ENCODE peak calls at places on chromosomes 16 and 17, in nine cellular contexts. Q, A, W, G, L, X, I, P and N are unnamed samples.

GRCh38 chr16:57640612-57641011 is 12.2 kb downstream of the ADGRG1 start:
- DNase-seq in G (no peak), X (no peak), W (no peak), Q (no peak), L (no peak), P (no peak), A (peak; percentile 45), I (no peak), N (no peak)

GRCh38 chr17:36755586-36755985 is 154.2 kb downstream of the MRM1 start:
- DNase-seq in P (peak; percentile 34), A (no peak), W (peak; percentile 13), G (no peak), I (peak; percentile 56), L (no peak), Q (no peak), X (peak; percentile 74), N (no peak)

GRCh38 chr17:5825717-5826330 is 241.5 kb upstream of the NLRP1 start:
- DNase-seq in L (no peak), G (no peak), P (no peak), A (no peak), I (no peak), X (no peak), W (no peak), Q (no peak), N (no peak)

GRCh38 chr16:62041401-62041800 is 5.2 kb upstream of the CDH8 start:
- DNase-seq in P (peak; percentile 67), G (peak; percentile 3), X (peak; percentile 53), W (peak; percentile 13), Q (no peak), I (peak; percentile 27), A (no peak), L (no peak), N (no peak)

GRCh38 chr16:86257546-86257945 is 252.8 kb upstream of the FOXF1 start:
- DNase-seq in A (no peak), W (no peak), X (no peak), P (no peak), L (no peak), Q (no peak), G (no peak), I (no peak), N (no peak)

GRCh38 chr16:66344533-66345145 is 21.9 kb upstream of the CDH5 start:
- DNase-seq in A (no peak), X (peak; percentile 31), W (peak; percentile 63), I (no peak), P (peak; percentile 52), G (no peak), L (peak; percentile 11), Q (no peak), N (no peak)

GRCh38 chr17:73605444-73605843 is 38.8 kb downstream of the SDK2 start:
- DNase-seq in Q (no peak), G (no peak), I (no peak), A (no peak), W (no peak), P (no peak), X (no peak), L (no peak), N (no peak)

GRCh38 chr17:75872434-75873351 is 5.7 kb downstream of the TRIM47 start:
- DNase-seq in L (peak; percentile 94), W (no peak), G (no peak), A (peak; percentile 21), Q (no peak), X (peak; percentile 82), I (no peak), P (peak; percentile 84), N (peak; percentile 53)

GRCh38 chr17:66655861-66656260 is 179.1 kb upstream of the CACNG5 start:
- DNase-seq in L (no peak), A (no peak), P (no peak), Q (no peak), G (peak; percentile 27), I (no peak), W (no peak), X (no peak), N (no peak)

GRCh38 chr16:23848958-23849357 is 13.2 kb downstream of the PRKCB start:
- DNase-seq in G (no peak), W (no peak), L (no peak), X (no peak), I (no peak), Q (no peak), A (no peak), P (no peak), N (no peak)

GRCh38 chr16:70410736-70411135 is 28.2 kb downstream of the ST3GAL2 start:
- DNase-seq in X (no peak), A (peak; percentile 18), Q (no peak), P (no peak), L (peak; percentile 57), I (no peak), G (no peak), W (no peak), N (no peak)

GRCh38 chr16:87409153-87409552 is 17.0 kb downstream of the MAP1LC3B start:
- DNase-seq in P (no peak), G (no peak), L (no peak), X (no peak), A (no peak), Q (no peak), W (no peak), I (no peak), N (no peak)

GRCh38 chr17:30521766-30522165 is 44.6 kb downstream of the GOSR1 start:
- DNase-seq in L (no peak), Q (no peak), W (no peak), A (no peak), G (no peak), P (no peak), I (no peak), X (no peak), N (no peak)

GRCh38 chr16:89322381-89323119 is 105.0 kb downstream of the ZNF778 start:
- DNase-seq in P (no peak), W (peak; percentile 39), A (no peak), Q (no peak), I (peak; percentile 42), G (no peak), L (peak; percentile 69), X (peak; percentile 60), N (no peak)

GRCh38 chr16:30054959-30055553 is 10.5 kb upstream of the ALDOA start:
- DNase-seq in A (no peak), Q (no peak), L (no peak), P (no peak), W (no peak), I (peak; percentile 70), X (peak; percentile 67), G (no peak), N (peak; percentile 48)

GRCh38 chr17:42878924-42879595 is 21.5 kb upstream of the G6PC1 start:
- DNase-seq in W (no peak), X (no peak), G (no peak), Q (no peak), P (no peak), I (no peak), L (no peak), A (no peak), N (no peak)

GRCh38 chr17:9529033-9529748 is 46.4 kb downstream of the STX8 start:
- DNase-seq in L (no peak), P (peak; percentile 18), A (no peak), W (no peak), I (peak; percentile 28), X (peak; percentile 55), G (no peak), Q (no peak), N (no peak)

GRCh38 chr17:54256530-54256929 is 433.8 kb downstream of the KIF2B start:
- DNase-seq in Q (no peak), X (no peak), W (no peak), I (no peak), G (no peak), L (no peak), P (no peak), A (no peak), N (no peak)

GRCh38 chr17:50026901-50027638 is 28.8 kb upstream of the ITGA3 start:
- DNase-seq in I (peak; percentile 82), W (peak; percentile 96), L (peak; percentile 88), X (peak; percentile 91), A (peak; percentile 13), Q (peak; percentile 63), P (peak; percentile 72), G (peak; percentile 52), N (peak; percentile 66)

GRCh38 chr17:48181653-48182052 is 74.1 kb downstream of the SNX11 start:
- DNase-seq in I (no peak), W (no peak), G (no peak), X (peak; percentile 69), Q (no peak), L (no peak), A (no peak), P (peak; percentile 23), N (no peak)